ENCODE peak calls at places on chromosome 17, in eight cellular contexts. V is prostate gland, Z is transverse colon, U is sigmoid colon, X is vagina, B is spleen, H is HL-60, O is K562. R is an unnamed sample.

GRCh38 chr17:68453991-68454665 is 3.2 kb downstream of the WIPI1 start:
- DNase-seq in V (no peak), Z (no peak), U (no peak), X (no peak), B (no peak), H (no peak), O (no peak), R (no peak)

GRCh38 chr17:6208608-6209180 is 138.5 kb downstream of the WSCD1 start:
- DNase-seq in V (no peak), Z (no peak), U (no peak), X (peak; percentile 79), B (no peak), H (no peak), O (no peak), R (no peak)

GRCh38 chr17:2794116-2794803 is 2.0 kb upstream of the RAP1GAP2 start:
- DNase-seq in V (no peak), Z (no peak), U (no peak), X (no peak), B (peak; percentile 77), H (no peak), O (no peak), R (no peak)

GRCh38 chr17:4204190-4204589 is 59.6 kb downstream of the ANKFY1 start:
- DNase-seq in V (no peak), Z (no peak), U (no peak), X (no peak), B (no peak), H (no peak), O (no peak), R (no peak)

GRCh38 chr17:48150602-48151001 is 43.0 kb downstream of the SNX11 start:
- DNase-seq in V (no peak), Z (no peak), U (no peak), X (no peak), B (no peak), H (no peak), O (no peak), R (no peak)

GRCh38 chr17:71085238-71086033 is 916.1 kb downstream of the KCNJ2 start:
- DNase-seq in V (no peak), Z (peak; percentile 14), U (no peak), X (no peak), B (no peak), H (peak; percentile 22), O (peak; percentile 8), R (peak; percentile 48)

GRCh38 chr17:61805399-61805798 is 57.9 kb downstream of the BRIP1 start:
- DNase-seq in V (no peak), Z (no peak), U (no peak), X (no peak), B (no peak), H (no peak), O (no peak), R (no peak)

GRCh38 chr17:43579570-43580140 is 33.5 kb upstream of the ETV4 start:
- DNase-seq in V (no peak), Z (no peak), U (no peak), X (no peak), B (no peak), H (no peak), O (no peak), R (peak; percentile 53)

GRCh38 chr17:63040816-63041215 is 74.8 kb downstream of the TANC2 start:
- DNase-seq in V (no peak), Z (no peak), U (no peak), X (no peak), B (no peak), H (no peak), O (no peak), R (no peak)

GRCh38 chr17:41185001-41185400 is 290 bp upstream of the KRTAP4-1 start:
- DNase-seq in V (no peak), Z (no peak), U (no peak), X (no peak), B (no peak), H (no peak), O (no peak), R (no peak)

GRCh38 chr17:8522577-8522976 is 86.9 kb downstream of the NDEL1 start:
- DNase-seq in V (no peak), Z (no peak), U (no peak), X (no peak), B (no peak), H (no peak), O (no peak), R (no peak)

GRCh38 chr17:74514632-74515035 is 16.6 kb downstream of the CD300LB start:
- DNase-seq in V (no peak), Z (no peak), U (peak; percentile 29), X (peak; percentile 75), B (no peak), H (no peak), O (peak; percentile 18), R (no peak)

GRCh38 chr17:35773129-35773528 is 12.4 kb downstream of the C17orf50 start:
- DNase-seq in V (no peak), Z (no peak), U (no peak), X (no peak), B (no peak), H (no peak), O (no peak), R (no peak)

GRCh38 chr17:66271512-66271911 is 30.9 kb upstream of the PRKCA start:
- DNase-seq in V (no peak), Z (no peak), U (no peak), X (no peak), B (no peak), H (no peak), O (no peak), R (no peak)

GRCh38 chr17:1746975-1747543 is 4.4 kb downstream of the SERPINF2 start:
- DNase-seq in V (peak; percentile 94), Z (peak; percentile 77), U (no peak), X (no peak), B (no peak), H (no peak), O (no peak), R (no peak)
- TF ChIP-seq POLR2AphosphoS5 in V (peak; percentile 99), Z (peak; percentile 42), U (peak; percentile 13), X (peak; percentile 95), B (peak; percentile 70), H (no peak), O (no peak), R (no peak)

GRCh38 chr17:28397275-28397674 is 8.7 kb downstream of the SLC46A1 start:
- DNase-seq in V (no peak), Z (no peak), U (no peak), X (no peak), B (no peak), H (no peak), O (no peak), R (no peak)
- TF ChIP-seq POLR2AphosphoS5 in V (no peak), Z (no peak), U (no peak), X (no peak), B (no peak), H (no peak), O (no peak), R (no peak)

DNA sequence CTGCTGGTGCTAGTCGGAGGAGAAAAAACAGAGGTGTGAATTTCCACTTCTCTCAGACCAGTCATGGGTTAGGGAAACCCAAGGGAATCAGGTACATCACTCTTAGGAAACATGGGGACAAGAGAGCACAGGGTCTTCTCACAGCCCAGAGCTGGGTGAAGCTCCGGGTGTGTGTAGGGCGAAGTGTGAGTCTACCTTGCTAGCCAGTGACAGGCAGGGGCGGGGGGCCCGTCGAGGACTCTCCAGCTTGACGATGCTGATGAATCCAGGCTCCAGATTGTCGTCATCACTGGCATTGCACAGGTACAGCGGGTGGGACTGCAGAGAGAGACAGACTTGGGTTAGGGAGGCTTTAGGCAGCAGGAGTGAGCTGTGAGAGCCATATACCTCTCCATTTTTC is 18.7 kb upstream of the SUPT4H1 start:
- DNase-seq in V (no peak), Z (no peak), U (no peak), X (peak; percentile 77), B (no peak), H (no peak), O (no peak), R (no peak)
- TF ChIP-seq POLR2AphosphoS5 in V (no peak), Z (no peak), U (no peak), X (no peak), B (no peak), H (no peak), O (no peak), R (no peak)

GRCh38 chr17:7258731-7259554 is 3.3 kb downstream of the CLDN7 start:
- DNase-seq in V (peak; percentile 68), Z (peak; percentile 85), U (no peak), X (no peak), B (no peak), H (no peak), O (no peak), R (peak; percentile 78)
- TF ChIP-seq POLR2AphosphoS5 in V (peak; percentile 85), Z (peak; percentile 83), U (no peak), X (peak; percentile 11), B (no peak), H (no peak), O (no peak), R (peak; percentile 48)

DNA sequence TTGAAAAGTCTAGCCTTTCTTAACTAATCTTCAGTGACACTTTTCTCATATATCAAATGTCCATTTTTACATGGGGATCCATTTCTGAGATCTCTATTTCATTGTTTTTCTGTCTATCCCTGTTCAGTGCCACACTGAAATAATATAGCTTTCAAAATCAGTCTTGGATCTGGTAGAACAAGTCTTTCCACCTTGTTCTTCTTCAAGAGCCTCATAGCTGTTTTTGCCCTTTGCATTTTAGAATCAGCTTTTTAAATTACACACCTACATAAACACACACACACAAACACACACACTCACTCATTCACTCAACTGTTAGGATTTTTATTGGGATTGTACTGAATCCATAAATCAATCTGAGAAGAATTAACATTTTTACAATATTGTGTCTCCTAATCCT is 19.2 kb downstream of the GSDMB start:
- DNase-seq in V (no peak), Z (no peak), U (no peak), X (no peak), B (no peak), H (no peak), O (no peak), R (no peak)
- TF ChIP-seq POLR2AphosphoS5 in V (peak; percentile 23), Z (no peak), U (no peak), X (no peak), B (no peak), H (no peak), O (no peak), R (no peak)